ENCODE peak calls at places on chromosomes 13 and 19, in six cellular contexts. One of them, this sample, is unnamed.

GRCh38 chr13:110221331-110221730 is 85.6 kb downstream of the COL4A1 start:
- DNase-seq in uterus: no peak
- DNase-seq in IMR-90: no peak
- DNase-seq in foreskin fibroblast: no peak
- DNase-seq in mucosa of descending colon: no peak
- DNase-seq in kidney: no peak
- DNase-seq in this sample: no peak

GRCh38 chr19:29687244-29687896 is 22.1 kb downstream of the PLEKHF1 start:
- DNase-seq in uterus: peak
- DNase-seq in IMR-90: peak
- DNase-seq in foreskin fibroblast: peak
- DNase-seq in mucosa of descending colon: no peak
- DNase-seq in kidney: no peak
- DNase-seq in this sample: peak

GRCh38 chr13:29677627-29678026 is 82.1 kb upstream of the SLC7A1 start:
- DNase-seq in uterus: no peak
- DNase-seq in IMR-90: no peak
- DNase-seq in foreskin fibroblast: no peak
- DNase-seq in mucosa of descending colon: no peak
- DNase-seq in kidney: no peak
- DNase-seq in this sample: no peak

GRCh38 chr19:16268676-16269319 is 55.8 kb upstream of the KLF2 start:
- DNase-seq in uterus: no peak
- DNase-seq in IMR-90: no peak
- DNase-seq in foreskin fibroblast: no peak
- DNase-seq in mucosa of descending colon: no peak
- DNase-seq in kidney: peak
- DNase-seq in this sample: no peak

GRCh38 chr19:45404557-45405434 is at the start of gene PPP1R13L:
- DNase-seq in uterus: peak
- DNase-seq in IMR-90: peak
- DNase-seq in foreskin fibroblast: peak
- DNase-seq in mucosa of descending colon: peak
- DNase-seq in kidney: peak
- DNase-seq in this sample: peak

GRCh38 chr19:48308695-48309586 is 16.4 kb upstream of the EMP3 start:
- DNase-seq in uterus: no peak
- DNase-seq in IMR-90: no peak
- DNase-seq in foreskin fibroblast: peak
- DNase-seq in mucosa of descending colon: no peak
- DNase-seq in kidney: peak
- DNase-seq in this sample: no peak

GRCh38 chr13:76887070-76887563 is 912 bp upstream of the KCTD12 start:
- DNase-seq in uterus: peak
- DNase-seq in IMR-90: no peak
- DNase-seq in foreskin fibroblast: no peak
- DNase-seq in mucosa of descending colon: peak
- DNase-seq in kidney: no peak
- DNase-seq in this sample: no peak

GRCh38 chr13:49645451-49645850 is 17.1 kb downstream of the ARL11 start:
- DNase-seq in uterus: no peak
- DNase-seq in IMR-90: no peak
- DNase-seq in foreskin fibroblast: no peak
- DNase-seq in mucosa of descending colon: no peak
- DNase-seq in kidney: no peak
- DNase-seq in this sample: no peak

GRCh38 chr19:29484876-29485275 is 40.9 kb upstream of the VSTM2B start:
- DNase-seq in uterus: no peak
- DNase-seq in IMR-90: no peak
- DNase-seq in foreskin fibroblast: no peak
- DNase-seq in mucosa of descending colon: no peak
- DNase-seq in kidney: no peak
- DNase-seq in this sample: no peak

GRCh38 chr19:52234406-52234805 is 35.0 kb upstream of the ZNF766 start:
- DNase-seq in uterus: no peak
- DNase-seq in IMR-90: no peak
- DNase-seq in foreskin fibroblast: no peak
- DNase-seq in mucosa of descending colon: no peak
- DNase-seq in kidney: no peak
- DNase-seq in this sample: no peak

GRCh38 chr19:7545295-7545694 is 9.8 kb downstream of the PNPLA6 start:
- DNase-seq in uterus: no peak
- DNase-seq in IMR-90: no peak
- DNase-seq in foreskin fibroblast: no peak
- DNase-seq in mucosa of descending colon: no peak
- DNase-seq in kidney: no peak
- DNase-seq in this sample: no peak

GRCh38 chr13:52053460-52053859 is 29.0 kb downstream of the UTP14C start:
- DNase-seq in uterus: no peak
- DNase-seq in IMR-90: no peak
- DNase-seq in foreskin fibroblast: no peak
- DNase-seq in mucosa of descending colon: no peak
- DNase-seq in kidney: no peak
- DNase-seq in this sample: no peak

GRCh38 chr13:50948576-50948975 is 39.0 kb downstream of the RNASEH2B start:
- DNase-seq in uterus: no peak
- DNase-seq in IMR-90: peak
- DNase-seq in foreskin fibroblast: no peak
- DNase-seq in mucosa of descending colon: no peak
- DNase-seq in kidney: no peak
- DNase-seq in this sample: peak

GRCh38 chr19:49359851-49360845 is 2.1 kb downstream of the TEAD2 start:
- DNase-seq in uterus: peak
- DNase-seq in IMR-90: no peak
- DNase-seq in foreskin fibroblast: no peak
- DNase-seq in mucosa of descending colon: no peak
- DNase-seq in kidney: no peak
- DNase-seq in this sample: no peak
- H3K4me3 ChIP-seq in uterus: no peak
- H3K4me3 ChIP-seq in IMR-90: peak
- H3K4me3 ChIP-seq in foreskin fibroblast: peak
- H3K4me3 ChIP-seq in mucosa of descending colon: no peak
- H3K4me3 ChIP-seq in kidney: no peak
- H3K4me3 ChIP-seq in this sample: no peak

DNA sequence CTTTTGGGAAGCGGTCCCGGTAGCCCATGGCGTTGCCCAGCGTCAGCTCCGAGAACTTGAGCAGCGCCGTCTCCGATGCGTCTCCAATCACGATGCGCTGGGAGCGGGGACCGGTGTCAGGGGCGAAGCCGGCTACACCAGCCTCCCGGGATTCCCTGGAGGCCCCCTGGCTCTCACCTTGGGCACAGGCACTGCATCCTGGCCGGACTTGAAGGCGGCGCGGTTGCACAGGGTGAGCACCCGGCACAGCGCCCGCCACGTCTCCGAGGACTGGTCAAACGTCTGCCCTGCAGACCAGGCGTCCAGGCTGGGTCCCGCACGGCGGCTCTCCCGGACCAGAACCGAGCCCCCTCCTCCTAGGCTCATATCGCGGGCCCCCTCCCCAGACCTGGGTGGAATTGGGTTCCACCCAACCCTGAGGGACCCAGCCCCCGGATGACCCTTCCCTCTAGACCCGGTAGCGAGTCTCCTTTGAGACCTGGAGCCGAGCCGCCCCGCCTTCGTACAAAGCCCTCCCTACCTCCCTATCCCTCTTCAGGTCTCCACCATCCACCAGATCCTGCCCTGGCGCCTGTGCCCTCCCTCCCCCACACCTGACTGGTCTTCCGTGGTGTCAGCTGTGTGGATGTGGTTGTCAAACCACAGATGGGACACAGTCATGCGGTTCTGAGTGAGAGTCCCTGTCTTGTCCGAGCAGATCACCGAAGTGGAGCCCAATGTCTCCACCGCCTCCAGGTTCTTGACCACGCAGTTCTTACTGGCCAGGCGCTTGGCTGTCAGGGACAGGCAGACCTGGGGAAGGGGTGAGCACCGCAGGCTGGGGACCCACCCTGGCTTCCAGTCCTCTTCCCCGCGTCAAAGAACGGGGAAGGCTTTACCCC is 4.8 kb downstream of the ATP4A start:
- DNase-seq in uterus: no peak
- DNase-seq in IMR-90: no peak
- DNase-seq in foreskin fibroblast: no peak
- DNase-seq in mucosa of descending colon: no peak
- DNase-seq in kidney: peak
- DNase-seq in this sample: no peak
- H3K4me3 ChIP-seq in uterus: no peak
- H3K4me3 ChIP-seq in IMR-90: no peak
- H3K4me3 ChIP-seq in foreskin fibroblast: no peak
- H3K4me3 ChIP-seq in mucosa of descending colon: no peak
- H3K4me3 ChIP-seq in kidney: no peak
- H3K4me3 ChIP-seq in this sample: peak

GRCh38 chr19:49801401-49801888 is 11.6 kb downstream of the FUZ start:
- DNase-seq in uterus: no peak
- DNase-seq in IMR-90: no peak
- DNase-seq in foreskin fibroblast: no peak
- DNase-seq in mucosa of descending colon: no peak
- DNase-seq in kidney: peak
- DNase-seq in this sample: no peak
- H3K4me3 ChIP-seq in uterus: peak
- H3K4me3 ChIP-seq in IMR-90: peak
- H3K4me3 ChIP-seq in foreskin fibroblast: peak
- H3K4me3 ChIP-seq in mucosa of descending colon: no peak
- H3K4me3 ChIP-seq in kidney: no peak
- H3K4me3 ChIP-seq in this sample: peak

GRCh38 chr19:12034196-12034595 is 1.3 kb downstream of the ZNF433 start:
- DNase-seq in uterus: no peak
- DNase-seq in IMR-90: no peak
- DNase-seq in foreskin fibroblast: no peak
- DNase-seq in mucosa of descending colon: no peak
- DNase-seq in kidney: no peak
- DNase-seq in this sample: no peak
- H3K4me3 ChIP-seq in uterus: no peak
- H3K4me3 ChIP-seq in IMR-90: peak
- H3K4me3 ChIP-seq in foreskin fibroblast: peak
- H3K4me3 ChIP-seq in mucosa of descending colon: no peak
- H3K4me3 ChIP-seq in kidney: peak
- H3K4me3 ChIP-seq in this sample: peak

DNA sequence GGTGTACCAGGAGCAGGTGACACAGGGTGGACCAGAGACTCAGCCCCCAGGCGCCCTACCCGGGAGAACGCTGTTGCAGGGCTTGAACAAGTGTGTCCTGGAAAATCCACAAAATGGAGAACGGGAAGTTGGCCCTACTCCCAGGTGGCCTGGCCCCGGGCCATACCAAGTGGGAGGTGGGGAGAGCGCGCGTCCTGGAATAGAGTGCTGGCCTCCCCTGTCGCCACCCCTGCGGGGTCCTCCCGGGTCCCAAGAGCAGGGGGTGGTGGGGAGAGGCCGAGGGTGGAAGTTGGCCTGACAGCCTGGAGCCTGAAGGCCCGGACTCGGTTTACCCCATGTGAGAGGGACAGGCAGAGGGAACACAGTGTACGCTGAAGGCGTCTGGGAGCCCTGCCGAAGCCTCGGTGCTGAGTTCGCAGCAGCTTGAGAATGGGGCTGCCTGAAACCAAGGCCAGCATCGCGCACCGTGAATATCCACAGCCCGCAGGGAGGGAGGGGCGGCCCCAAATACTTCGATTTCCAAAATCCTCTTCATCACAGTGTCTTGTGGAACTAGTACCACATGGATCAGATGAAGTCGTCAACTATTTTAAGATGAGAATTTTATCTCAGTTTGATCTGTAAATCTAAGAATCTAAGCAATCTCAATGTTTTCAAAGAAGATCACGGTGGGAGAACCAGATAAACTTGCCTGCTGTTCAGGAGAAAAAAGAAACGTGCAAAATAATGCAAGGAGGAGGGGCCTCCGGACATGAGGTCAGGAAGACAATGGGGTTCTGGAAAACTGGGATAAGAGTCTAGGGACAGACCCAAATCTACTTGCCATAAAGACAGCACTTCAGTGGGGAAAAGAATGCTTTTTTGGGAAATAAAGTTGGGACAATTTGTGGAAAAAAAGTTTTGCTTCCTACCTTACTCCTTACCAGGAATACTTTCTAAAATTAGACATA is 10.4 kb upstream of the KLF16 start:
- DNase-seq in uterus: no peak
- DNase-seq in IMR-90: no peak
- DNase-seq in foreskin fibroblast: no peak
- DNase-seq in mucosa of descending colon: peak
- DNase-seq in kidney: no peak
- DNase-seq in this sample: no peak
- H3K4me3 ChIP-seq in uterus: peak
- H3K4me3 ChIP-seq in IMR-90: no peak
- H3K4me3 ChIP-seq in foreskin fibroblast: peak
- H3K4me3 ChIP-seq in mucosa of descending colon: no peak
- H3K4me3 ChIP-seq in kidney: peak
- H3K4me3 ChIP-seq in this sample: peak

DNA sequence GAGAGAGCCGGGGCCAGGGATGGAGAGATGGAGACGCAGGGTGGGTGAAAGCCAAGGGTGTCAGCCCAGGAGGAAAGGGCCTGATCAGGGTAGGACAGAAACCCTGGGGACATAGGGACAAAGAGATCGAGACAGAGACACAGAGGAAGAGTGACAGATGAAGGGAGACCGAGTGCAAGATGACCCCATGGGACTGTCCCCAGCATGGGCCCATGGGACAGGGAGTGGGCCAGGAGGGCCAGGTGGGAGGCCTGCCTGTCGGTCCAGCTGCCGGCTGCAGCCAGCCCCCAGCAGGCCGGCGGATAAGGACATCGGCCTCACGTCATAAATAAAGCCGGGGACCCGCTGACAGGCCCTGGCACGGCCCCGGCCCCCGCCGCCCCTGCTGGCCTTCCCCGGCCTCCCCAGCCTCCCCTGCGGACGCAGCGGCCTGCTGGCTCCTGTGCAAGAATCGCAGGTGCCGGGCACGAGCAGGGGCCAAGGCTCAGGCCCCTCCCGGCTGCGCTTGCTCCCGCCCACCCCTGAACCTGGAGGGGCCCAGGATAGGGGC is 6.3 kb downstream of the REX1BD start:
- DNase-seq in uterus: no peak
- DNase-seq in IMR-90: no peak
- DNase-seq in foreskin fibroblast: no peak
- DNase-seq in mucosa of descending colon: no peak
- DNase-seq in kidney: no peak
- DNase-seq in this sample: no peak
- H3K4me3 ChIP-seq in uterus: no peak
- H3K4me3 ChIP-seq in IMR-90: peak
- H3K4me3 ChIP-seq in foreskin fibroblast: peak
- H3K4me3 ChIP-seq in mucosa of descending colon: no peak
- H3K4me3 ChIP-seq in kidney: peak
- H3K4me3 ChIP-seq in this sample: peak

DNA sequence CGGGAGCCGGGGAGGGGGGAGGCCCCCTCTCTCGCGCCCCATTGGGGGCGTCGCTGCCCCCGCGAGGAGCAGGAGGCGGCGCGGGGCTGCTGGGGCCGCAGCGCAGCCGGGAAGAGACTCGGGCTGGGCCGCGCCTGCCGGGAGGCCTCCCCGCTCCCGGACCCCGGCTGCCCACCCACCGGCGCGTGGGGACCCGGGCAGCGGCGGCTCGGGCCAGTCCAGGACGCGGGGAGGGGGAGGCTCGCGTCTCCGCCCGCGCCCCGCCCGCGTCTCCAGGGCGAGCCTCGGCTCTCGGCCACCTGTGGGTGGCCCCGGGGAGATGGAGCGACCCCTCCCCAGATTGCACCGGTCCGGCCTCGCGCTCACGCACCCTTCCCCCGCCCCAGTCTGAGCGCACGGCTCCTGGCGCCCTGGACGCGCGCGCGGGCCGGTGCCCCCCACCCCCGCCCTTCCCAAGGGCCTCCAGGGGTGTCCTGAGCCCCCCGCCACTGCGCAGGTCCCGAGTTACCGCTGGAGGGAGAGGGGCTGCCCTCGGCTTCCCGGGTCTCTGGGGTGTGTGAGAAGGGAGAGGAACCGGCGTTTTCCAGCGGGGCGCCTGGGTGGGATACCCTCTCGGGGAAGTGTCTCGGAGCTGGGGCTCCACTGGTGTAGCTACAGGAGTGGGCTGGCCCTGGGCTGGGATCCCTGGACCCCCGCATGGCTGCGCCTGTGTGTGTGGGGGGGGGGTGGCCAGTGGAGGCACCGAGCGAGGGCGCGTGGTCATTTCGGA is 645 bp downstream of the PALM start:
- DNase-seq in uterus: no peak
- DNase-seq in IMR-90: no peak
- DNase-seq in foreskin fibroblast: no peak
- DNase-seq in mucosa of descending colon: no peak
- DNase-seq in kidney: peak
- DNase-seq in this sample: no peak
- H3K4me3 ChIP-seq in uterus: peak
- H3K4me3 ChIP-seq in IMR-90: peak
- H3K4me3 ChIP-seq in foreskin fibroblast: peak
- H3K4me3 ChIP-seq in mucosa of descending colon: peak
- H3K4me3 ChIP-seq in kidney: peak
- H3K4me3 ChIP-seq in this sample: peak